ENCODE peak calls at places on chromosomes 3 and 15, in five cellular contexts. D is colonic mucosa; I is HCEC 1CT; C is cardiac septum; J is stimulated activated CD4-positive, alpha-beta T cell treated with anti-CD3 and anti-CD28 coated beads, Interleukin-1b, Interleukin-23, amount 100 ng/mL, for 4 hours. V is an unnamed sample.

GRCh38 chr15:90201150-90201943 is at the start of gene SEMA4B:
- DNase-seq in I (peak), J (peak), C (peak), D (peak), V (peak)

GRCh38 chr3:151395806-151396205 is 11.3 kb upstream of the P2RY12 start:
- DNase-seq in C (no peak), J (no peak), D (no peak), I (peak), V (no peak)

GRCh38 chr15:55403531-55403930 is 4.6 kb downstream of the CCPG1 start:
- DNase-seq in I (peak), D (no peak), C (no peak), J (no peak), V (peak)

GRCh38 chr15:29094711-29095110 is 174.9 kb downstream of the NSMCE3 start:
- DNase-seq in C (no peak), J (no peak), D (no peak), I (no peak), V (no peak)

GRCh38 chr3:195084746-195085145 is 186.2 kb downstream of the XXYLT1 start:
- DNase-seq in I (no peak), D (no peak), J (no peak), C (peak), V (no peak)

GRCh38 chr15:90230610-90231009 is 3.1 kb downstream of the CIB1 start:
- DNase-seq in I (no peak), D (no peak), C (no peak), J (no peak), V (no peak)

GRCh38 chr3:149339931-149340309 is 6.5 kb upstream of the TM4SF18 start:
- DNase-seq in D (peak), I (peak), C (peak), J (no peak), V (peak)

GRCh38 chr3:188097786-188098185 is 56.2 kb upstream of the LPP start:
- DNase-seq in D (no peak), J (no peak), C (no peak), I (no peak), V (no peak)

GRCh38 chr3:131535596-131535995 is 32.8 kb upstream of the MRPL3 start:
- DNase-seq in I (peak), D (no peak), J (no peak), C (no peak), V (no peak)

V was measured in HepG2.